ENCODE peak calls at places on chromosomes 2 and 18, in four cellular contexts. P is GM23338, C is cardiac muscle cell, M is fibroblast of lung. Q is an unnamed sample.
A peak's percentile ranks its signal among the peaks of the same experiment; 100 is the strongest.

GRCh38 chr2:239822146-239822945 is 202.8 kb downstream of the NDUFA10 start:
- DNase-seq in M (no peak), C (no peak), P (no peak), Q (no peak)

GRCh38 chr2:231144896-231145295 is 20.1 kb upstream of the HTR2B start:
- DNase-seq in C (no peak), P (no peak), M (no peak), Q (no peak)

GRCh38 chr2:234451852-234452625 is 44.8 kb downstream of the ARL4C start:
- DNase-seq in M (peak; percentile 93), C (peak; percentile 88), P (no peak), Q (peak; percentile 86)

GRCh38 chr2:4214444-4215295 is 511.3 kb downstream of the DCDC2C start:
- DNase-seq in C (no peak), P (no peak), M (no peak), Q (no peak)

GRCh38 chr2:1613731-1614354 is 130.5 kb downstream of the PXDN start:
- DNase-seq in C (peak; percentile 54), M (no peak), P (peak; percentile 54), Q (peak; percentile 56)

GRCh38 chr2:22560021-22560420 is 825.0 kb upstream of the KLHL29 start:
- DNase-seq in M (no peak), P (no peak), C (no peak), Q (no peak)

GRCh38 chr2:28608061-28608828 is 112.4 kb downstream of the PLB1 start:
- DNase-seq in C (peak; percentile 22), P (peak; percentile 43), M (no peak), Q (no peak)

GRCh38 chr2:157789933-157790511 is 86.1 kb downstream of the ACVR1 start:
- DNase-seq in M (peak; percentile 26), C (no peak), P (no peak), Q (no peak)

GRCh38 chr2:146587291-146587713 is 1257.5 kb upstream of the ACVR2A start:
- DNase-seq in C (no peak), M (no peak), P (no peak), Q (no peak)

GRCh38 chr2:152335016-152335850 is at the start of gene FMNL2:
- DNase-seq in P (peak; percentile 95), C (peak; percentile 85), M (peak; percentile 72), Q (peak; percentile 58)

GRCh38 chr2:204437334-204437733 is 107.9 kb upstream of the PARD3B start:
- DNase-seq in P (no peak), M (no peak), C (no peak), Q (no peak)

GRCh38 chr2:225086915-225087314 is 44.6 kb upstream of the DOCK10 start:
- DNase-seq in M (no peak), C (no peak), P (no peak), Q (no peak)

GRCh38 chr18:2083691-2084090 is 487.6 kb downstream of the METTL4 start:
- DNase-seq in P (peak; percentile 59), C (no peak), M (no peak), Q (peak; percentile 54)

GRCh38 chr2:74138952-74139323 is 8.8 kb downstream of the BOLA3 start:
- DNase-seq in C (no peak), P (peak; percentile 73), M (no peak), Q (no peak)

GRCh38 chr2:129732630-129733026 is 246.8 kb upstream of the RAB6C start:
- DNase-seq in C (no peak), M (no peak), P (no peak), Q (no peak)

GRCh38 chr2:239184179-239184578 is 216.6 kb downstream of the HDAC4 start:
- DNase-seq in P (no peak), C (no peak), M (no peak), Q (no peak)

GRCh38 chr2:169759987-169760386 is 26.4 kb downstream of the KLHL23 start:
- DNase-seq in P (no peak), C (no peak), M (no peak), Q (no peak)

GRCh38 chr2:217606296-217606695 is 396.5 kb downstream of the TNS1 start:
- DNase-seq in P (no peak), C (no peak), M (no peak), Q (no peak)

GRCh38 chr2:199704358-199705238 is 146.4 kb downstream of the FTCDNL1 start:
- DNase-seq in M (peak; percentile 58), P (peak; percentile 79), C (peak; percentile 21), Q (peak; percentile 47)

GRCh38 chr2:109487237-109487869 is 126.4 kb downstream of the SEPTIN10 start:
- DNase-seq in P (no peak), M (peak; percentile 89), C (peak; percentile 37), Q (no peak)

GRCh38 chr18:76615065-76615733 is 120.2 kb upstream of the ZNF516 start:
- DNase-seq in M (no peak), P (no peak), C (no peak), Q (peak; percentile 29)

GRCh38 chr2:226720948-226721347 is 78.7 kb downstream of the IRS1 start:
- DNase-seq in M (no peak), C (no peak), P (peak; percentile 11), Q (no peak)

GRCh38 chr18:22332590-22332989 is 85.1 kb downstream of the CTAGE1 start:
- DNase-seq in P (peak; percentile 84), C (no peak), M (no peak), Q (no peak)

GRCh38 chr2:8176837-8177236 is 505.0 kb upstream of the ID2 start:
- DNase-seq in M (no peak), P (no peak), C (no peak), Q (no peak)

GRCh38 chr2:86671304-86671981 is 47.8 kb upstream of the RNF103 start:
- DNase-seq in C (peak; percentile 64), M (peak; percentile 42), P (no peak), Q (peak; percentile 43)

GRCh38 chr2:138658187-138658894 is 121.8 kb downstream of the NXPH2 start:
- DNase-seq in M (no peak), P (peak; percentile 22), C (peak; percentile 2), Q (no peak)

GRCh38 chr18:2547477-2548087 is 23.7 kb downstream of the METTL4 start:
- DNase-seq in M (peak; percentile 73), P (peak; percentile 54), C (peak; percentile 80), Q (peak; percentile 54)

GRCh38 chr18:11148655-11149440 is 521 bp downstream of the PIEZO2 start:
- DNase-seq in P (peak; percentile 60), C (peak; percentile 37), M (no peak), Q (no peak)
- H3K4me3 ChIP-seq in P (peak overlapping the region; percentile 65), C (peak overlapping the region; percentile 33), M (peak overlapping the region; percentile 46), Q (no peak overlapping the region)

GRCh38 chr18:50819027-50819726 is 639 bp downstream of the MRO start:
- DNase-seq in P (peak; percentile 90), C (peak; percentile 65), M (no peak), Q (peak; percentile 24)
- TF ChIP-seq CTCF in P (peak; percentile 40), C (no peak), M (peak; percentile 15), Q (no peak)

GRCh38 chr18:74498712-74499629 is 2.8 kb downstream of the CNDP2 start:
- DNase-seq in M (peak; percentile 4), C (no peak), P (no peak), Q (peak; percentile 39)
- H3K36me3 ChIP-seq in M (peaks cover 2% of the 10 kb centered on the region), C (peaks cover 22% of the 10 kb centered on the region), P (peaks cover 27% of the 10 kb centered on the region), Q (peaks cover 2% of the 10 kb centered on the region)

GRCh38 chr2:219417374-219417773 is 803 bp upstream of the DES start:
- DNase-seq in C (no peak), P (no peak), M (no peak), Q (no peak)
- H3K4me3 ChIP-seq in C (no peak overlapping the region), P (no peak overlapping the region), M (no peak overlapping the region), Q (no peak overlapping the region)

DNA sequence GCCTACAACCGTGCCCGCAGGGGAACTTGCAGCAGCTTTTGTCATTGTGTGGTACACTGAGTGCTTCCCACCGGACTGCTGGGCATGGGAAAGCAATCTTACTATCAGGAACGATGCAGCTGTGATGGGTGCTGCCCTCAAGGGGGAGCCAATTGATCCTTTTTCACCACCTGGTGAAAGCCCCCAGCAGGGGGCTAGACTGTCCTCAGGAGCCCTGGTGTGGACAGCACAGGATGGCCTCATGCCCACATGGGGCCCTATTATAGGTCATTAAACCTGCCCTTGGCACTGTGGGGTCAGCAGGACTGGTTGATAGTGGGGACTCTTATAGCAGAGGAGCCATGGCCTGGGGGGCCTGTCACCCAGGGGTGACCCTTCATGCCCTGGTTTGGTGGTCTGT is 172.2 kb downstream of the GLI2 start:
- DNase-seq in C (no peak), M (no peak), P (no peak), Q (no peak)
- TF ChIP-seq CTCF in C (peak; percentile 24), M (peak; percentile 1), P (peak; percentile 21), Q (peak; percentile 7)

GRCh38 chr2:126518206-126518605 is 137.8 kb upstream of the GYPC start:
- DNase-seq in M (no peak), C (no peak), P (no peak), Q (no peak)
- H3K36me3 ChIP-seq in M (no peaks in the 10 kb centered on the region), C (no peaks in the 10 kb centered on the region), P (no peaks in the 10 kb centered on the region), Q (no peaks in the 10 kb centered on the region)

GRCh38 chr2:42142476-42143184 is 26.5 kb upstream of the EML4 start:
- DNase-seq in C (peak; percentile 79), M (peak; percentile 47), P (no peak), Q (no peak)

GRCh38 chr2:42140501-42140900 is 28.7 kb upstream of the EML4 start:
- DNase-seq in P (no peak), M (no peak), C (no peak), Q (no peak)

GRCh38 chr2:42139141-42139540 is 30.0 kb upstream of the EML4 start:
- DNase-seq in C (peak; percentile 79), P (no peak), M (no peak), Q (no peak)

GRCh38 chr2:42138163-42139016 is 30.8 kb upstream of the EML4 start:
- DNase-seq in P (no peak), M (peak; percentile 98), C (peak; percentile 99), Q (peak; percentile 74)

GRCh38 chr2:42141687-42142475 is 27.3 kb upstream of the EML4 start:
- DNase-seq in M (peak; percentile 95), P (peak; percentile 72), C (peak; percentile 97), Q (peak; percentile 79)
- H3K4me3 ChIP-seq in M (peak overlapping the region; percentile 43), P (peak overlapping the region; percentile 46), C (peak overlapping the region; percentile 5), Q (peak overlapping the region; percentile 11)

GRCh38 chr2:70498054-70498453 is 55.6 kb downstream of the TGFA start:
- DNase-seq in P (peak; percentile 72), M (no peak), C (no peak), Q (peak; percentile 36)
- TF ChIP-seq CTCF in P (peak; percentile 50), M (peak; percentile 19), C (peak; percentile 20), Q (peak; percentile 27)